ENCODE peak calls at places on chromosome 22, in five cellular contexts. U is GM23338, T is A549, V is Panc1, S is HCT116. H is an unnamed sample.
A peak's percentile ranks its signal among the peaks of the same experiment; 100 is the strongest.

GRCh38 chr22:29380032-29380781 is 8.2 kb downstream of the AP1B1 start:
- DNase-seq in T (no peak), U (no peak), S (no peak), V (no peak), H (no peak)

GRCh38 chr22:39994046-39994565 is 648 bp upstream of the FAM83F start:
- DNase-seq in S (no peak), U (no peak), V (no peak), T (no peak), H (no peak)

GRCh38 chr22:48944756-48945620 is 882.7 kb downstream of the BRD1 start:
- DNase-seq in U (no peak), V (no peak), S (no peak), T (no peak), H (no peak)

GRCh38 chr22:42511401-42511891 is 8.2 kb downstream of the RRP7A start:
- DNase-seq in V (no peak), T (no peak), U (no peak), S (no peak), H (no peak)

GRCh38 chr22:37892566-37893338 is 13.3 kb upstream of the MICALL1 start:
- DNase-seq in S (no peak), V (no peak), T (no peak), U (no peak), H (no peak)

GRCh38 chr22:38986629-38987028 is 4.5 kb downstream of the APOBEC3B start:
- DNase-seq in S (no peak), V (no peak), U (no peak), T (no peak), H (no peak)

GRCh38 chr22:37566903-37567798 is 6.9 kb downstream of the CDC42EP1 start:
- DNase-seq in T (peak; percentile 68), S (peak; percentile 84), V (no peak), U (peak; percentile 93), H (peak; percentile 80)

GRCh38 chr22:29325785-29326315 is 10.4 kb upstream of the RASL10A start:
- DNase-seq in T (no peak), U (no peak), V (no peak), S (no peak), H (no peak)

GRCh38 chr22:28283025-28283654 is 364.1 kb upstream of the PITPNB start:
- DNase-seq in V (no peak), U (no peak), T (no peak), S (no peak), H (no peak)

GRCh38 chr22:38187413-38188212 is 6.0 kb upstream of the PLA2G6 start:
- DNase-seq in U (no peak), S (no peak), V (no peak), T (no peak), H (no peak)

GRCh38 chr22:48627203-48627602 is 1200.5 kb downstream of the BRD1 start:
- DNase-seq in T (no peak), U (no peak), S (no peak), V (no peak), H (no peak)

GRCh38 chr22:43377486-43377995 is 34.3 kb upstream of the MPPED1 start:
- DNase-seq in T (no peak), S (no peak), U (no peak), V (no peak), H (no peak)

GRCh38 chr22:18971321-18971751 is 35.2 kb upstream of the PRODH start:
- DNase-seq in U (no peak), S (no peak), V (no peak), T (no peak), H (no peak)

GRCh38 chr22:31084811-31085492 is 3.8 kb downstream of the SMTN start:
- DNase-seq in U (peak; percentile 98), V (no peak), S (no peak), T (peak; percentile 39), H (peak; percentile 77)

GRCh38 chr22:25038771-25039170 is 86.3 kb downstream of the KIAA1671 start:
- DNase-seq in U (no peak), T (no peak), S (no peak), V (no peak), H (no peak)

GRCh38 chr22:49396817-49397216 is 430.9 kb downstream of the BRD1 start:
- DNase-seq in U (no peak), T (no peak), S (no peak), V (no peak), H (no peak)

GRCh38 chr22:26656896-26657851 is at the start of gene MIAT:
- DNase-seq in S (no peak), T (no peak), V (no peak), U (peak; percentile 90), H (no peak)

GRCh38 chr22:29302402-29302680 is 4.1 kb upstream of the GAS2L1 start:
- DNase-seq in V (no peak), U (no peak), T (no peak), S (no peak), H (no peak)

GRCh38 chr22:43412808-43413785 is 1.3 kb downstream of the MPPED1 start:
- DNase-seq in S (no peak), T (no peak), V (no peak), U (no peak), H (no peak)

GRCh38 chr22:39690901-39691620 is 120.5 kb downstream of the CACNA1I start:
- DNase-seq in T (no peak), V (no peak), U (peak; percentile 74), S (no peak), H (no peak)

GRCh38 chr22:29820941-29821789 is 16.9 kb downstream of the ASCC2 start:
- DNase-seq in T (peak; percentile 85), U (no peak), S (peak; percentile 49), V (no peak), H (peak; percentile 90)

GRCh38 chr22:37479196-37479595 is 7.0 kb downstream of the MFNG start:
- DNase-seq in S (no peak), T (no peak), V (no peak), U (no peak), H (no peak)

GRCh38 chr22:47678048-47678447 is 915.6 kb downstream of the TBC1D22A start:
- DNase-seq in T (no peak), V (no peak), S (no peak), U (no peak), H (no peak)

GRCh38 chr22:39240841-39241631 is 3.7 kb downstream of the PDGFB start:
- DNase-seq in V (peak; percentile 39), S (peak; percentile 64), U (no peak), T (peak; percentile 61), H (no peak)

GRCh38 chr22:37996515-37997246 is 12.3 kb upstream of the SOX10 start:
- DNase-seq in V (no peak), U (no peak), S (no peak), T (no peak), H (no peak)

GRCh38 chr22:39457546-39458442 is 982 bp downstream of the MGAT3 start:
- DNase-seq in U (no peak), S (no peak), T (no peak), V (no peak), H (no peak)

GRCh38 chr22:25419247-25420113 is 145.0 kb upstream of the GRK3 start:
- DNase-seq in T (no peak), V (no peak), S (no peak), U (no peak), H (peak; percentile 98)

GRCh38 chr22:49959782-49960158 is 802 bp upstream of the PIM3 start:
- DNase-seq in V (no peak), U (peak; percentile 62), S (no peak), T (peak; percentile 39), H (no peak)

GRCh38 chr22:48943567-48944432 is 883.9 kb downstream of the BRD1 start:
- DNase-seq in S (no peak), T (peak; percentile 20), U (no peak), V (no peak), H (peak; percentile 15)

GRCh38 chr22:30382340-30382739 is 4.9 kb downstream of the RNF215 start:
- DNase-seq in V (no peak), S (no peak), T (no peak), U (no peak), H (no peak)

GRCh38 chr22:28015676-28016601 is 96.9 kb upstream of the PITPNB start:
- DNase-seq in U (no peak), T (no peak), V (no peak), S (no peak), H (no peak)

GRCh38 chr22:17569971-17570511 is 6.7 kb downstream of the SLC25A18 start:
- DNase-seq in U (no peak), V (no peak), T (no peak), S (no peak), H (no peak)

DNA sequence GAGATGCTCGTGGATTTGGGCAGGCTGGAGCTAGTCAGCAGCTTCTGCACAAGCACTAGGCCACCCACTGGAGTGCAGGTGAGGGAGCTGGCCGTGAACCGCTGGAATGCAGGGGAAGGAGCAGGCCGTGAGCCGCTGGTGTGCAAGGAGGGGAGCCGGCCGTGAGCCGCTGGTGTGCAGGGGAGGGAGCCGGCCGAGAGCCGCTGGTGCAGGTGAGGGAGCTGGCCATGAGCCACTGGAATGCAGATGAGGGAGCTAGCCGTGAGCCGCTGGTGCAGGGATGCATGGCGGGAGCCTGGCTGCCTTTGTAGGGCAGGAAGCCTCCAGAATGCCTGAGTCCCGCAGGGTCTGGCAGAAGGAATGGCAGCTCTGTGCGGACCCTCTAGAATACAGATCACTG is 4220.0 kb upstream of the OR11H1 start:
- DNase-seq in S (no peak), V (no peak), T (no peak), U (no peak), H (no peak)
- TF ChIP-seq REST in S (no peak), V (no peak), T (no peak), U (no peak), H (no peak)

GRCh38 chr22:23742505-23743264 is 8.2 kb downstream of the ZNF70 start:
- DNase-seq in T (no peak), V (no peak), U (no peak), S (no peak), H (no peak)
- H3K27ac ChIP-seq in T (no peak overlapping the region), V (no peak overlapping the region), U (no peak overlapping the region), S (no peak overlapping the region), H (no peak overlapping the region)

GRCh38 chr22:44625981-44626687 is 75.9 kb upstream of the PRR5 start:
- DNase-seq in S (peak; percentile 38), U (peak; percentile 78), T (peak; percentile 55), V (peak; percentile 33), H (no peak)
- TF ChIP-seq REST in S (no peak), U (no peak), T (no peak), V (no peak), H (no peak)

GRCh38 chr22:45271667-45272188 is 13.0 kb upstream of the UPK3A start:
- DNase-seq in U (no peak), S (no peak), V (no peak), T (no peak), H (no peak)
- H3K27ac ChIP-seq in U (no peak overlapping the region), S (no peak overlapping the region), V (no peak overlapping the region), T (no peak overlapping the region), H (no peak overlapping the region)

DNA sequence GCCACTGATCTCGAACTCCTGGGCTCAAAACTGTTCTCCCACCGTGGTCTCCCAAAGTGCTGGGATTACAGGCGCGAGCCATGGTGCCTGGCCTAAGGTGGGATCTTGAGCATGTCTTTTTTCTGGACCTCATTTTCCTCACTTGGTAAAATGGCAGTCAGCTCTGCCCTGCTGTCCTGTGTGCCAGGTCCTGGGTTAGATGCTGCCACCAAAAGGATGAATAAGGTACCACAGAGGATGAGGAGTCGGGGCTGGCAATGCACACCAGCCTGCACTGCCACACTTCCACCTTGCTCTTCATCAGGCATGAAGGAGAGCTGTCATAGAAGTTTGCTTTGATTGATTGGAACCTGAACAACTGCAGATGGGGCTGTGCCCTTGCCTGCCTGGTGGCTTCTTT is 32.3 kb downstream of the ACO2 start:
- DNase-seq in U (peak; percentile 53), S (no peak), V (no peak), T (peak; percentile 44), H (peak; percentile 43)
- TF ChIP-seq REST in U (no peak), S (no peak), V (no peak), T (no peak), H (no peak)